ENCODE peak calls at places on chromosomes 6 and 20, in four cellular contexts. C is Right ventricle myocardium superior, G is mesendoderm, W is H1. E is an unnamed sample.

GRCh38 chr6:131954775-131955107 is 3.6 kb upstream of the CCN2 start:
- DNase-seq in W (no peak), C (no peak), G (peak; percentile 68), E (peak; percentile 84)

GRCh38 chr20:38383147-38383546 is 36.9 kb downstream of the LBP start:
- DNase-seq in G (no peak), W (no peak), C (no peak), E (no peak)

GRCh38 chr6:6474170-6474920 is 114.2 kb upstream of the LY86 start:
- DNase-seq in W (no peak), G (peak; percentile 48), C (no peak), E (no peak)

GRCh38 chr6:81612136-81612535 is 140.3 kb downstream of the TENT5A start:
- DNase-seq in C (no peak), W (no peak), G (no peak), E (no peak)

GRCh38 chr20:54207743-54208491 is at the start of gene PFDN4:
- DNase-seq in W (peak; percentile 91), C (peak; percentile 90), G (peak; percentile 89), E (peak; percentile 95)

GRCh38 chr6:85669735-85670194 is 27.1 kb upstream of the SYNCRIP start:
- DNase-seq in C (no peak), G (peak; percentile 63), W (peak; percentile 53), E (no peak)

GRCh38 chr20:40319056-40319455 is 370.0 kb downstream of the MAFB start:
- DNase-seq in C (no peak), G (no peak), W (no peak), E (no peak)

GRCh38 chr6:4804095-4804494 is 27.9 kb downstream of the CDYL start:
- DNase-seq in C (no peak), W (no peak), G (peak; percentile 22), E (no peak)

GRCh38 chr20:47271216-47271615 is 85.3 kb downstream of the ZMYND8 start:
- DNase-seq in G (no peak), C (no peak), W (no peak), E (no peak)

GRCh38 chr6:70221025-70221714 is 81.7 kb downstream of the COL9A1 start:
- DNase-seq in W (no peak), C (no peak), G (peak; percentile 44), E (no peak)

GRCh38 chr6:30614044-30614842 is 2.8 kb downstream of the PPP1R10 start:
- DNase-seq in W (no peak), C (no peak), G (no peak), E (no peak)

GRCh38 chr6:73728548-73729205 is 32.7 kb downstream of the CD109 start:
- DNase-seq in W (no peak), G (peak; percentile 7), C (no peak), E (no peak)

GRCh38 chr20:15742627-15743026 is 830.6 kb downstream of the KIF16B start:
- DNase-seq in C (no peak), W (no peak), G (no peak), E (no peak)

GRCh38 chr6:126030045-126030444 is 43.7 kb downstream of the TRMT11 start:
- DNase-seq in C (no peak), G (no peak), W (no peak), E (no peak)

GRCh38 chr20:38601216-38602184 is at the start of gene ARHGAP40:
- DNase-seq in W (peak; percentile 72), G (peak; percentile 78), C (no peak), E (peak; percentile 86)

GRCh38 chr6:95366414-95366813 is 210.9 kb upstream of the MANEA start:
- DNase-seq in G (no peak), W (no peak), C (no peak), E (no peak)

E was measured in RWPE2.